ENCODE peak calls at places on chromosomes 4 and X, in nine cellular contexts. M is neural crest cell, Y is upper lobe of right lung, X is aorta, G is Right ventricle myocardium inferior, C is activated T-helper 1 cell treated with Interleukin-2 at 50 U/mL for 16 hours, T is EH, A is HEK293T, I is hypothalamus. J is an unnamed sample.
A peak's percentile ranks its signal among the peaks of the same experiment; 100 is the strongest.

GRCh38 chrX:129577877-129578276 is 37.8 kb downstream of the OCRL start:
- DNase-seq in Y (no peak), X (no peak), I (no peak), A (no peak), C (no peak), G (no peak), M (no peak), T (no peak), J (no peak)

GRCh38 chr4:183987987-183988392 is 82.9 kb downstream of the STOX2 start:
- DNase-seq in M (peak; percentile 53), I (peak; percentile 91), X (peak; percentile 78), G (peak; percentile 72), T (peak; percentile 71), Y (no peak), A (peak; percentile 28), C (no peak), J (peak; percentile 76)

GRCh38 chr4:144703494-144703893 is 57.5 kb downstream of the HHIP start:
- DNase-seq in T (no peak), C (no peak), X (no peak), G (no peak), A (no peak), Y (no peak), M (no peak), I (no peak), J (no peak)

GRCh38 chr4:94852601-94853000 is 94.8 kb downstream of the BMPR1B start:
- DNase-seq in G (no peak), M (no peak), X (no peak), T (no peak), C (no peak), Y (no peak), I (no peak), A (no peak), J (no peak)

GRCh38 chr4:13793020-13793710 is 165.6 kb upstream of the BOD1L1 start:
- DNase-seq in G (no peak), T (no peak), Y (no peak), X (no peak), M (no peak), C (no peak), A (no peak), I (no peak), J (no peak)

GRCh38 chrX:97763391-97763790 is 879.7 kb downstream of the RPA4 start:
- DNase-seq in C (no peak), G (no peak), A (no peak), I (no peak), T (no peak), M (no peak), X (no peak), Y (no peak), J (no peak)

GRCh38 chr4:134018845-134019244 is 182.7 kb downstream of the PABPC4L start:
- DNase-seq in C (no peak), X (no peak), G (no peak), I (no peak), T (peak; percentile 31), Y (no peak), M (no peak), A (no peak), J (no peak)

GRCh38 chr4:169015237-169015636 is 5.2 kb upstream of the CBR4 start:
- DNase-seq in M (no peak), Y (no peak), G (peak; percentile 75), C (no peak), T (no peak), I (peak; percentile 15), X (no peak), A (no peak), J (peak; percentile 44)

GRCh38 chr4:87949961-87950360 is 25.6 kb upstream of the SPP1 start:
- DNase-seq in C (no peak), M (no peak), I (no peak), T (peak; percentile 78), X (no peak), G (no peak), A (no peak), Y (no peak), J (no peak)

GRCh38 chrX:112808651-112809050 is 32.0 kb downstream of the AMOT start:
- DNase-seq in G (no peak), I (no peak), Y (no peak), A (no peak), X (no peak), M (no peak), C (no peak), T (no peak), J (no peak)

GRCh38 chrX:7090506-7091095 is 56.9 kb upstream of the STS start:
- DNase-seq in C (no peak), T (no peak), G (no peak), Y (no peak), X (no peak), A (no peak), I (no peak), M (no peak), J (no peak)

GRCh38 chr4:105536601-105537000 is 15.8 kb upstream of the ARHGEF38 start:
- DNase-seq in A (no peak), C (no peak), T (no peak), G (no peak), X (no peak), M (no peak), Y (no peak), I (no peak), J (no peak)

J was measured in right cardiac atrium.